ENCODE peak calls at places on chromosomes 6 and 20, in eight cellular contexts. D, V, S, J, Z, O, X and A are unnamed samples.

GRCh38 chr20:48892849-48893352 is 28.6 kb upstream of the ARFGEF2 start:
- DNase-seq in Z (no peak), X (no peak), O (no peak), S (no peak), D (no peak), J (no peak), V (no peak), A (no peak)

GRCh38 chr20:49172413-49172812 is 15.7 kb downstream of the STAU1 start:
- DNase-seq in J (no peak), V (no peak), Z (no peak), S (no peak), O (no peak), X (no peak), D (no peak), A (no peak)

GRCh38 chr6:148891027-148891783 is 144.4 kb downstream of the UST start:
- DNase-seq in S (no peak), V (no peak), Z (no peak), J (no peak), D (no peak), X (no peak), O (no peak), A (no peak)

GRCh38 chr6:56683882-56684281 is 41.2 kb upstream of the DST start:
- DNase-seq in S (no peak), Z (no peak), D (no peak), X (no peak), V (peak), J (no peak), O (peak), A (peak)

GRCh38 chr6:108161724-108162282 is 4.0 kb upstream of the NR2E1 start:
- DNase-seq in S (no peak), Z (no peak), X (no peak), V (no peak), D (no peak), O (no peak), J (no peak), A (no peak)

GRCh38 chr20:32957451-32957850 is 46.8 kb downstream of the SUN5 start:
- DNase-seq in D (no peak), S (no peak), Z (no peak), V (no peak), J (peak), X (no peak), O (no peak), A (no peak)

GRCh38 chr20:35735828-35736470 is 6.1 kb downstream of the RBM39 start:
- DNase-seq in D (no peak), Z (no peak), S (no peak), X (no peak), V (no peak), J (no peak), O (no peak), A (no peak)

GRCh38 chr6:3249821-3250220 is 8.9 kb upstream of the PSMG4 start:
- DNase-seq in D (no peak), Z (no peak), J (peak), S (no peak), X (no peak), V (no peak), O (no peak), A (no peak)

GRCh38 chr20:43372051-43372450 is 85.6 kb upstream of the SRSF6 start:
- DNase-seq in D (no peak), J (no peak), V (no peak), O (no peak), S (no peak), X (no peak), Z (no peak), A (no peak)

GRCh38 chr6:139027620-139028182 is 844 bp upstream of the ABRACL start:
- DNase-seq in X (no peak), D (peak), S (peak), V (peak), Z (no peak), O (peak), J (no peak), A (no peak)

GRCh38 chr6:53761036-53761435 is 33.8 kb upstream of the LRRC1 start:
- DNase-seq in J (no peak), Z (no peak), S (no peak), O (no peak), V (peak), D (no peak), X (no peak), A (no peak)

GRCh38 chr6:140178550-140179334 is 804.3 kb upstream of the CITED2 start:
- DNase-seq in S (no peak), X (no peak), J (no peak), V (peak), D (no peak), Z (no peak), O (no peak), A (no peak)

GRCh38 chr6:117449549-117450439 is 24.1 kb upstream of the ROS1 start:
- DNase-seq in D (peak), S (peak), V (peak), Z (no peak), J (no peak), X (peak), O (peak), A (peak)

GRCh38 chr6:28659250-28659566 is 133.5 kb downstream of the GPX5 start:
- DNase-seq in D (no peak), O (no peak), J (no peak), V (no peak), X (no peak), S (no peak), Z (no peak), A (no peak)

GRCh38 chr6:157244175-157244574 is 79.1 kb downstream of the TMEM242 start:
- DNase-seq in S (no peak), V (peak), Z (peak), O (no peak), D (no peak), J (no peak), X (no peak), A (no peak)

GRCh38 chr6:22146581-22147468 is 150.0 kb downstream of the PRL start:
- DNase-seq in V (peak), X (peak), O (no peak), J (no peak), Z (no peak), D (no peak), S (no peak), A (no peak)

GRCh38 chr6:138647006-138647405 is 126.6 kb upstream of the CCDC28A start:
- DNase-seq in O (no peak), S (no peak), Z (no peak), X (no peak), J (no peak), D (no peak), V (peak), A (no peak)

GRCh38 chr6:168044521-168045130 is 34.4 kb downstream of the FRMD1 start:
- DNase-seq in X (no peak), D (no peak), Z (peak), J (peak), S (no peak), V (no peak), O (no peak), A (no peak)

GRCh38 chr6:47321582-47321981 is 11.9 kb upstream of the TNFRSF21 start:
- DNase-seq in D (no peak), S (no peak), O (no peak), X (no peak), Z (no peak), V (no peak), J (no peak), A (no peak)

GRCh38 chr6:17482711-17483110 is 89.3 kb downstream of the CAP2 start:
- DNase-seq in J (no peak), O (no peak), D (no peak), X (no peak), Z (no peak), S (no peak), V (no peak), A (no peak)

GRCh38 chr20:62861732-62862336 is at the start of gene TCFL5:
- DNase-seq in D (peak), Z (peak), O (peak), X (peak), S (peak), J (peak), V (peak), A (peak)

GRCh38 chr6:14919038-14919437 is 326.8 kb upstream of the JARID2 start:
- DNase-seq in S (no peak), O (no peak), J (no peak), Z (no peak), D (no peak), V (no peak), X (no peak), A (no peak)

GRCh38 chr6:35512740-35513139 is at the start of gene TULP1:
- DNase-seq in D (no peak), Z (no peak), V (no peak), S (no peak), X (no peak), O (no peak), J (no peak), A (no peak)
- H3K4me3 ChIP-seq in D (peak), Z (no peak), V (no peak), S (no peak), X (peak), O (no peak), J (peak), A (no peak)

DNA sequence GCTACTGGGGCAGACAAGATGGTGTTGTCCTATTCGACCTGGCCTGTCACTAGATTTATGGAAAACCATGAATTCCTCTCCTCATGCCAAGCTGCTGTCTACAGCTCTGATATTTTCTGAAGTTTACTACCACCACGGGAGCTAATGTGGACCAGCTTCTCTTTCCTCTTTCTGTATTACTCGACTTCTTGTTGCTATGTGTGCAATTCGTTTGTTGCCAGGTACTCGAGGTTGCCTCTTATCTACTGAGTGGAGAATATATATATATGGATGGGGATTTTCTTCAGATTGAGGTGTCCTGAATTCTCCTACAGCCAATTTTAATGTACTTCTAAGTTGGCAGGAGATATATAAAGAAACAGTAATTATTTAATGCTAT is 34.7 kb downstream of the MAN1A1 start:
- DNase-seq in X (no peak), Z (no peak), S (no peak), V (no peak), D (no peak), J (no peak), O (no peak), A (no peak)
- H3K4me3 ChIP-seq in X (no peak), Z (no peak), S (no peak), V (no peak), D (no peak), J (no peak), O (no peak), A (no peak)

GRCh38 chr6:34554593-34555322 is 1.4 kb downstream of the SPDEF start:
- DNase-seq in D (no peak), J (no peak), Z (no peak), X (no peak), V (no peak), O (no peak), S (no peak), A (no peak)
- H3K4me3 ChIP-seq in D (peak), J (no peak), Z (no peak), X (no peak), V (no peak), O (peak), S (no peak), A (peak)

GRCh38 chr20:25540273-25540672 is 45.1 kb downstream of the NINL start:
- DNase-seq in J (no peak), Z (no peak), V (peak), S (peak), O (no peak), X (no peak), D (peak), A (no peak)
- H3K4me3 ChIP-seq in J (peak), Z (peak), V (peak), S (no peak), O (peak), X (peak), D (peak), A (no peak)

GRCh38 chr20:10469599-10469998 is 34.5 kb downstream of the SLX4IP start:
- DNase-seq in J (peak), S (peak), X (no peak), Z (no peak), V (peak), O (peak), D (no peak), A (peak)

GRCh38 chr20:10466325-10466724 is 31.2 kb downstream of the SLX4IP start:
- DNase-seq in J (no peak), D (no peak), X (no peak), O (no peak), S (peak), V (peak), Z (no peak), A (no peak)

GRCh38 chr20:10463622-10464021 is 28.5 kb downstream of the SLX4IP start:
- DNase-seq in O (no peak), X (no peak), V (no peak), D (no peak), S (no peak), Z (no peak), J (no peak), A (no peak)

GRCh38 chr20:10467985-10468845 is 33.1 kb downstream of the SLX4IP start:
- DNase-seq in X (no peak), Z (no peak), O (no peak), J (no peak), S (peak), D (no peak), V (peak), A (no peak)

DNA sequence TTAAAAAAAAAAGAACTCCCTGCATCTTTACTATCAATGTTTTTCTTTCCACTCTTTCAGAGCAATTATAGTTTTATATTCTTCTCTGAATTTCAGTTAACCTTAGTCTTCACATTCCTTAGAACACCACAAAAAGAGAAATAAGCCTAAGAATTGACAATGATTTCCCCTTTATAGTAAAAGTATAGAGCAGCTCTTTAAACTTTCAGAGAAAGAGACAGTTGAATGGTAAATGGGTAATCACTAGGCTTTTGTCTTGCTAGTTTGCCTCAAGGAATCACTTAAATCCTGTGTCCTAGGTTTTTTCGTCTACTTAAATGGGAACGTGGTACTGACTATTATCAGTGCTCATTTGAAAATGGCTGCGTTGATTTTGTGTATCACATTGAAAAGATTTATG is 31.8 kb downstream of the SLX4IP start:
- DNase-seq in J (no peak), S (no peak), V (no peak), X (no peak), Z (no peak), O (no peak), D (no peak), A (no peak)
- H3K4me3 ChIP-seq in J (no peak), S (no peak), V (no peak), X (no peak), Z (no peak), O (no peak), D (no peak), A (no peak)